ENCODE peak calls at places on chromosomes 2 and 18, in nine cellular contexts. U is Peyer's patch, D is cardiac muscle cell, B is caudate nucleus, V is hepatocyte, Z is MM.1S, M is GM23338, A is coronary artery, H is right lobe of liver. O is an unnamed sample.

GRCh38 chr2:140275427-140275826 is 1495.2 kb upstream of the NXPH2 start:
- DNase-seq in U (no peak), D (no peak), B (no peak), V (no peak), Z (no peak), M (no peak), A (no peak), H (no peak), O (no peak)

GRCh38 chr2:65671670-65672069 is 239.3 kb upstream of the SPRED2 start:
- DNase-seq in U (no peak), D (no peak), B (no peak), V (no peak), Z (no peak), M (no peak), A (no peak), H (no peak), O (no peak)

GRCh38 chr2:88671786-88672427 is 19.6 kb upstream of the RPIA start:
- DNase-seq in U (no peak), D (peak; percentile 69), B (peak; percentile 34), V (peak; percentile 58), Z (peak; percentile 67), M (peak; percentile 79), A (no peak), H (no peak), O (peak; percentile 41)

GRCh38 chr2:207558106-207558505 is 28.3 kb downstream of the CREB1 start:
- DNase-seq in U (no peak), D (peak; percentile 48), B (no peak), V (no peak), Z (no peak), M (no peak), A (no peak), H (no peak), O (no peak)

GRCh38 chr18:9779630-9780029 is 71.5 kb downstream of the RAB31 start:
- DNase-seq in U (no peak), D (peak; percentile 48), B (no peak), V (peak; percentile 42), Z (no peak), M (no peak), A (no peak), H (peak; percentile 80), O (no peak)

GRCh38 chr2:22486343-22486742 is 898.6 kb upstream of the KLHL29 start:
- DNase-seq in U (no peak), D (no peak), B (no peak), V (peak; percentile 17), Z (no peak), M (peak; percentile 6), A (no peak), H (no peak), O (no peak)

GRCh38 chr2:45729753-45730512 is 78.5 kb downstream of the PRKCE start:
- DNase-seq in U (peak; percentile 61), D (no peak), B (no peak), V (no peak), Z (no peak), M (peak; percentile 65), A (no peak), H (no peak), O (no peak)

GRCh38 chr2:36478332-36478738 is 119.6 kb downstream of the FEZ2 start:
- DNase-seq in U (no peak), D (peak; percentile 88), B (no peak), V (peak; percentile 61), Z (no peak), M (no peak), A (no peak), H (no peak), O (no peak)

GRCh38 chr2:20052872-20053281 is 1.4 kb upstream of the LAPTM4A start:
- DNase-seq in U (no peak), D (peak; percentile 88), B (peak; percentile 5), V (peak; percentile 84), Z (no peak), M (peak; percentile 20), A (peak; percentile 77), H (no peak), O (peak; percentile 15)

GRCh38 chr18:48230459-48231113 is 178.6 kb downstream of the ZBTB7C start:
- DNase-seq in U (no peak), D (peak; percentile 74), B (peak; percentile 43), V (peak; percentile 80), Z (peak; percentile 61), M (peak; percentile 88), A (no peak), H (peak; percentile 61), O (no peak)

GRCh38 chr18:61651880-61652268 is 240.9 kb downstream of the RNF152 start:
- DNase-seq in U (no peak), D (no peak), B (no peak), V (no peak), Z (no peak), M (no peak), A (no peak), H (no peak), O (no peak)

GRCh38 chr2:236847538-236848263 is 238.0 kb upstream of the COPS8 start:
- DNase-seq in U (no peak), D (no peak), B (no peak), V (no peak), Z (no peak), M (peak; percentile 92), A (no peak), H (no peak), O (no peak)

GRCh38 chr2:18991177-18992168 is 366.9 kb downstream of the OSR1 start:
- DNase-seq in U (no peak), D (peak; percentile 91), B (no peak), V (peak; percentile 8), Z (no peak), M (no peak), A (peak; percentile 78), H (peak; percentile 95), O (no peak)

GRCh38 chr2:42975358-42975717 is 183.0 kb upstream of the HAAO start:
- DNase-seq in U (no peak), D (no peak), B (no peak), V (no peak), Z (no peak), M (peak; percentile 64), A (no peak), H (no peak), O (no peak)

GRCh38 chr2:100272848-100273329 is 49.4 kb downstream of the LONRF2 start:
- DNase-seq in U (no peak), D (peak; percentile 38), B (no peak), V (no peak), Z (no peak), M (no peak), A (no peak), H (peak; percentile 32), O (no peak)

GRCh38 chr2:70753978-70754377 is 14.0 kb downstream of the ADD2 start:
- DNase-seq in U (no peak), D (no peak), B (no peak), V (no peak), Z (no peak), M (no peak), A (no peak), H (no peak), O (no peak)

GRCh38 chr2:150847578-150847977 is 360.1 kb upstream of the RND3 start:
- DNase-seq in U (no peak), D (no peak), B (no peak), V (no peak), Z (no peak), M (no peak), A (no peak), H (no peak), O (no peak)
- H3K27ac ChIP-seq in U (no peak overlapping the region), D (no peak overlapping the region), B (no peak overlapping the region), V (no peak overlapping the region), Z (no peak overlapping the region), M (no peak overlapping the region), A (no peak overlapping the region), H (no peak overlapping the region), O (no peak overlapping the region)

GRCh38 chr18:69757733-69758132 is 189.9 kb downstream of the CD226 start:
- DNase-seq in U (no peak), D (peak; percentile 6), B (peak; percentile 74), V (no peak), Z (no peak), M (peak; percentile 69), A (no peak), H (no peak), O (no peak)
- H3K27ac ChIP-seq in U (no peak overlapping the region), D (no peak overlapping the region), B (peak overlapping the region; percentile 1), V (no peak overlapping the region), Z (no peak overlapping the region), M (peak overlapping the region; percentile 28), A (no peak overlapping the region), H (no peak overlapping the region), O (no peak overlapping the region)

GRCh38 chr2:218270721-218271486 is 585 bp downstream of the PNKD start:
- DNase-seq in U (no peak), D (no peak), B (no peak), V (peak; percentile 52), Z (peak; percentile 26), M (peak; percentile 48), A (no peak), H (no peak), O (no peak)

GRCh38 chr2:218269900-218270720 is at the start of the genes AAMP and PNKD:
- DNase-seq in U (peak; percentile 100), D (peak; percentile 100), B (peak; percentile 100), V (peak; percentile 100), Z (peak; percentile 99), M (peak; percentile 100), A (peak; percentile 100), H (peak; percentile 100), O (peak; percentile 100)

GRCh38 chr2:218271865-218272530 is 1.7 kb downstream of the PNKD start:
- DNase-seq in U (no peak), D (no peak), B (no peak), V (no peak), Z (no peak), M (no peak), A (no peak), H (no peak), O (no peak)

GRCh38 chr2:218272531-218273212 is 2.4 kb downstream of the PNKD start:
- DNase-seq in U (peak; percentile 84), D (peak; percentile 93), B (peak; percentile 81), V (peak; percentile 94), Z (peak; percentile 83), M (peak; percentile 91), A (peak; percentile 97), H (peak; percentile 87), O (peak; percentile 77)

DNA sequence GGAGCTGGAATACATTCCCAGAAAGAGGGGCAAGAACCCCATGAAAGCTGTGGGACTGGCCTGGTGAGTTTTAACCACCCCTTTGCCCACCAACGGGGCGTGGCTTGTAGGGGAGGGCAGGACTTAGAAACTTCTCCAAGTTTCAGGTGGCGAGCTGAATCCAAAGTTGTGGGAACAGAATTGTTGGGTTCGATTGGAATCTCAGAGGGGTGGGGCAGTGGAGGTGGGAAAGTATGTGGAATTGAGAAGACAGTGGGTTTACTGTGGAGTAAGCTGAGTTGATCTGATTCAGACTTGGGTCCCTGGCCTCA is 1.1 kb downstream of the PNKD start:
- DNase-seq in U (no peak), D (no peak), B (no peak), V (peak; percentile 38), Z (no peak), M (peak; percentile 17), A (no peak), H (no peak), O (no peak)
- H3K27ac ChIP-seq in U (peak overlapping the region; percentile 69), D (no peak overlapping the region), B (no peak overlapping the region), V (peak overlapping the region; percentile 76), Z (no peak overlapping the region), M (no peak overlapping the region), A (peak overlapping the region; percentile 39), H (peak overlapping the region; percentile 52), O (peak overlapping the region; percentile 51)

DNA sequence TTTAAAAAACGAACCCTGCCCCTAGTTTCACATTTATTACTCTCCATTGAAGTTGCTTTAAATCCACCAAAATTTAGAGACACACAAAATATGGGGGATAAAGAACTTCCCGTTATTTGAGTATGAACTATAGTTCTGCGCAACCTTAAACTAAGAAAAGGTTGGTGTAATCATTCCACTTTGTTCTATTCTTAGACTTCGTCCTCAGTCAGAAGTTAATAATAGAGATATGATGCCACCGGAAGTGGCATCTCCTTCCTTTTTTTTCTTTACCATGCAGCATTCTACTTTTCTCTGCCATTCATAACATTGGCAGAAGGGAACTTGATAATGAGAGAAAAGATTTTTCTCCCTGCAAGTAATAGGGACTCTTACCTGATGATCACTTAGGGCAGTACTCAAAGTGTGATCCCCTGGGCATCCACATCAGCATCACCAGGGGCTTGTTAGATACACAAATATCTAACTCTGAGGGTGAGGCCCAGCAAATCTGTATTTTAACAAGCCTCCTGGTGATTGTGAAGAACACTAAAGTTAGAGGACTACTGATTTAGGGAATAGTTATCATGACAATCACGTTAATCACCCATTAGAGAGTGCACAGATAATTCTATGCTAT is 147.7 kb upstream of the DTNA start:
- DNase-seq in U (no peak), D (no peak), B (no peak), V (no peak), Z (no peak), M (no peak), A (no peak), H (no peak), O (no peak)
- H3K27ac ChIP-seq in U (no peak overlapping the region), D (no peak overlapping the region), B (no peak overlapping the region), V (no peak overlapping the region), Z (no peak overlapping the region), M (no peak overlapping the region), A (no peak overlapping the region), H (no peak overlapping the region), O (no peak overlapping the region)